ENCODE peak calls at places on chromosomes 4 and X, in six cellular contexts. E is CD4-positive, alpha-beta T cell; L is H9; J is fibroblast of mammary gland; N is mesothelial cell of epicardium; F is WTC11. H is an unnamed sample.

GRCh38 chr4:173490817-173491518 is 39.1 kb downstream of the HAND2 start:
- DNase-seq in J (peak), L (no peak), N (no peak), F (no peak), E (no peak), H (peak)

GRCh38 chrX:43861750-43862149 is 20.5 kb downstream of the MAOB start:
- DNase-seq in E (no peak), J (no peak), N (no peak), L (no peak), F (no peak), H (no peak)

GRCh38 chr4:24560770-24561415 is 23.5 kb downstream of the DHX15 start:
- DNase-seq in F (no peak), J (peak), N (no peak), E (no peak), L (no peak), H (peak)

GRCh38 chr4:8070751-8071718 is 87.6 kb downstream of the ABLIM2 start:
- DNase-seq in F (no peak), E (no peak), J (no peak), L (no peak), N (no peak), H (no peak)

GRCh38 chrX:4805559-4805958 is 1092.1 kb upstream of the PRKX start:
- DNase-seq in L (no peak), E (no peak), F (no peak), J (no peak), N (no peak), H (no peak)

GRCh38 chr4:106418444-106418843 is 49.9 kb upstream of the GIMD1 start:
- DNase-seq in E (no peak), F (no peak), L (no peak), J (no peak), N (no peak), H (no peak)

GRCh38 chr4:184755278-184755677 is 21.4 kb upstream of the CENPU start:
- DNase-seq in J (peak), F (no peak), L (no peak), N (no peak), E (no peak), H (peak)

GRCh38 chr4:153722036-153722435 is 37.8 kb downstream of the RNF175 start:
- DNase-seq in F (no peak), L (no peak), J (no peak), N (no peak), E (no peak), H (no peak)

GRCh38 chrX:150507251-150507856 is 61.1 kb upstream of the MTM1 start:
- DNase-seq in F (peak), L (peak), J (no peak), E (no peak), N (no peak), H (no peak)

GRCh38 chrX:1182211-1182610 is 30.2 kb downstream of the CRLF2 start:
- DNase-seq in L (no peak), N (no peak), E (no peak), J (no peak), F (no peak), H (no peak)

GRCh38 chr4:106329027-106329618 is 12.8 kb downstream of the AIMP1 start:
- DNase-seq in J (peak), F (no peak), L (no peak), E (no peak), N (no peak), H (peak)

GRCh38 chr4:8308856-8309771 is 39.6 kb downstream of the HTRA3 start:
- DNase-seq in L (no peak), F (peak), E (no peak), N (no peak), J (no peak), H (no peak)

GRCh38 chrX:389021-389441 is 2.3 kb upstream of the PPP2R3B start:
- DNase-seq in L (no peak), N (no peak), E (no peak), J (no peak), F (no peak), H (no peak)

GRCh38 chr4:151541438-151542071 is 132.6 kb downstream of the FHIP1A start:
- DNase-seq in E (no peak), L (no peak), J (peak), N (no peak), F (no peak), H (peak)

GRCh38 chr4:185656467-185656890 is 121.2 kb upstream of the PDLIM3 start:
- DNase-seq in N (peak), F (peak), E (no peak), J (peak), L (peak), H (peak)

GRCh38 chr4:184439856-184440592 is 34.3 kb downstream of the IRF2 start:
- DNase-seq in J (peak), N (no peak), L (no peak), E (no peak), F (no peak), H (no peak)

GRCh38 chr4:33802578-33802977 is 2441.7 kb downstream of the ARAP2 start:
- DNase-seq in F (no peak), J (no peak), N (no peak), L (no peak), E (no peak), H (no peak)
- TF ChIP-seq CTCF in F (no peak), J (no peak), N (no peak), L (no peak), E (no peak), H (no peak)

GRCh38 chr4:26424838-26425237 is 65.4 kb downstream of the CCKAR start:
- DNase-seq in F (no peak), E (no peak), N (no peak), L (no peak), J (no peak), H (no peak)
- TF ChIP-seq CTCF in F (no peak), E (peak), N (no peak), L (peak), J (peak), H (peak)

GRCh38 chrX:7943600-7944245 is 16.5 kb upstream of the PNPLA4 start:
- DNase-seq in F (no peak), E (no peak), J (peak), L (no peak), N (no peak), H (no peak)

GRCh38 chrX:7946960-7947359 is 19.7 kb upstream of the PNPLA4 start:
- DNase-seq in J (no peak), L (peak), E (no peak), F (no peak), N (no peak), H (no peak)

DNA sequence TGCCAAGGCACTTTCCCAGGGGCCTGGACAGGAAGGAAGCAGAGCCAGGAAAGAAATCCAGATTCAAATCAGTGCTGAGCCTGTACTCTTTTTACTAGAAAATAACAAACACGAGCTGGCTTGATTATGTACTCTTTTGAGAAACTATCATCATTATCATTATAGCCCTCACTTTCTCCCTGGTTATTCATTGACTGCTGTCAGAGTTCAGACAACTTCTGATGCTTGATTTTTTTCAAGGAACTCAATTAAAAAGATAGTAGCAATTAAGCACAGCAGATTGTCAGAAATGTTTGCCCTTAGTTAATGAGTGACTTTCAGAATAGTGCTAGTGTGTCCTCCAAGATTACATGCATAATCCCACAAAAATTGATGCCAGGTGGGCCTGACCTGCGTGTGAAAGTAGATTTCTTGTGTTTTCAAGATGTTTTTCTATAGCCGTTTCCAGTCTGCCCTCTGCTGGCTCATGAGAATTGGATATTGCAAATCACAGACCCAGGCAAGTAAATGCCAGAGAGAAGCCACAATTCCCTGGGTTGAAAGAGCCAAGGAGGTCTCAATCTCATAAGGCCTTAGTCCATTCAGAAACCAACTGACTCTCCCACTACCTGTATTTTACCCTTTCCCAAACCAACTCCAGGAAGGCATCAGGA is 14.3 kb upstream of the PNPLA4 start:
- DNase-seq in L (peak), J (peak), N (no peak), E (no peak), F (peak), H (no peak)
- TF ChIP-seq CTCF in L (peak), J (peak), N (peak), E (no peak), F (no peak), H (peak)

GRCh38 chrX:53193093-53193492 is 31.9 kb downstream of the KDM5C start:
- DNase-seq in N (no peak), J (no peak), E (no peak), L (no peak), F (no peak), H (no peak)

GRCh38 chrX:53188763-53189162 is 36.2 kb downstream of the KDM5C start:
- DNase-seq in L (no peak), J (peak), N (no peak), F (no peak), E (no peak), H (no peak)

GRCh38 chrX:53194308-53194707 is 30.7 kb downstream of the KDM5C start:
- DNase-seq in E (no peak), J (no peak), L (no peak), F (no peak), N (no peak), H (no peak)

GRCh38 chrX:53186363-53186762 is 38.6 kb downstream of the KDM5C start:
- DNase-seq in F (no peak), L (no peak), E (no peak), J (peak), N (no peak), H (peak)

DNA sequence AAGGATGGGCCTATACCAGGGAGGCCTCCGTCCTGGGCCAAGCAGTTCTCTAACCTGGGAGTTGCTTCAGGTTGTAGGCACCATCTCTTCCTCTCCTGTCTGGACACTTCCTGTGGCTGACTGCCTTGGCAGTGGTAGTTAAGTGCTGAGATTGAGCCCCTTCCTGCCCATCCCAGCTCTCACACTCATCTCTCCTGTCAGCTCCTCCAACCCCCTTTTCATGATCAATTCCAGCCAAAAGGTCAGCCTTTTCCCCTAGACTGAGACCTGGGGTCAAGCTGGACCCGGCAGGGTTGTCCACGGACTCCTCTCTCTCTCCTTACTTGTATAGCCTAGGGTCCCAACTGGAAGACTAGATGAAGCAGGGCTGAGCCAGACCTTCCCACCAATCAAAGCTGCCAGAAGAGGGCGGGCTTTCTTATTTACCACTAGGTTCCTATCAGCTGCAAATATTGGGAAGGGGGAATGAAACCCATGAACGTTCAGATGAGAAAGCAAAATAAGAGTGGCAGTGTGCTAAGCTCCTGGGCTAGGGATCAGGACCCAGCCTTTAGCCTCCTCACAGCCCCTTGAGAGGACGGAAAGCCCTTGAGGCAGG is 34.5 kb downstream of the KDM5C start:
- DNase-seq in L (peak), N (no peak), E (no peak), J (peak), F (peak), H (no peak)
- TF ChIP-seq CTCF in L (peak), N (no peak), E (no peak), J (peak), F (no peak), H (peak)

DNA sequence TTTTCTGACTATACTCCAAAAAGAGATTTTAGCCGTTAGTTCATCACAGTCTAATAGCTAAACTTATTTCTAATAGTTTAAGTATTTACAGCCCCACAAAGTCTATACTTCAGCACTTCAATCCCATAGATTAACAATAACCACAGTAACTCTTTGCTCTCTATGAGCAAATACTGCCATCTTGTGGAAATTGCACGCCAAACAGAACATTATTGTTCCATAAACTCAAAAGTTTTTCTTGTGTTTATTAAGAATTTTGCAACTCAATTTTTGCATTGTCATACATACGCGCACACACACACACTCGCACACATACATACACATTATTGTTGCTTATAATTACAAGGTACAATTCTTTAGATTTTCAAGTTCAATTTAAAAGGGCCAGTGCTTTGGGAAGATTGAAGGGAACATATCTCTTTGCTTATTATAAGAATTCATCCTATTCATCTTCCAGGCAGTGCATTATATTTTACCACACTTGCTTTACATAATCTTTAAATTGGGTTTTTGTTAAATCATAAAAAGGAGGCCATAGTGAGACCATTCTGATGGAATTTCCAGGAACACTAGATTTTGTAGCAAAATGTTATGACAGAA is 63.8 kb upstream of the ATOH1 start:
- DNase-seq in N (no peak), F (no peak), E (no peak), J (peak), L (no peak), H (peak)
- TF ChIP-seq CTCF in N (peak), F (peak), E (no peak), J (peak), L (peak), H (peak)

GRCh38 chrX:57286507-57287251 is at the start of gene FAAH2:
- DNase-seq in F (peak), L (peak), E (peak), J (no peak), N (peak), H (no peak)

GRCh38 chrX:57285001-57285400 is 1.5 kb upstream of the FAAH2 start:
- DNase-seq in J (no peak), F (no peak), L (no peak), E (no peak), N (no peak), H (no peak)

DNA sequence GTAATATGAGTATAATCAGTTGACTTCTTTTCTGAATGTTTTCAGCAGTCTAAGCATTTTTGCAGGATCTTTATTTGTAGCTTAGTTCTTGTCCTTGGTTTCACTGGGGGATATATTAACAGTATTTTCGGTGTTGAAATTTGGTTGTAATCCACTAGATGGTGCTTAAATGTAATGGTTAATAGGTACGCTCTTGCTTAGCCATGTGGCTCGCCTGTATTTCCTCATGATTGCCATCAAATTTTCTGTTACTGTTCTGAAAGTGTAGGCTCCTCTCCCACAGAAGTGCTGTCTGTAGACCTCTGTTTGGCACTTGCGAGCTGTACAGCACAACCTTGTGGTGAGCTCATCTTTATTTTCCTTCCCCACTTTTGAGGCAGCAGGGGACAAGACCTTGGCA is 3.9 kb upstream of the FAAH2 start:
- DNase-seq in F (no peak), N (no peak), L (no peak), E (no peak), J (no peak), H (no peak)
- TF ChIP-seq CTCF in F (no peak), N (no peak), L (peak), E (peak), J (no peak), H (no peak)

H was measured in HFFc6.